ENCODE peak calls at places on chromosomes 7 and 10, in seven cellular contexts. R, S, L, F, X, D and A are unnamed samples.

GRCh38 chr7:1140481-1141104 is 19.4 kb downstream of the ZFAND2A start:
- DNase-seq in L (no peak), F (no peak), X (no peak), D (peak), R (no peak), S (no peak), A (no peak)

GRCh38 chr10:78664929-78665525 is 403.7 kb upstream of the ZMIZ1 start:
- DNase-seq in D (no peak), S (peak), X (no peak), F (no peak), R (no peak), L (no peak), A (peak)

GRCh38 chr10:130747359-130747758 is 564.2 kb downstream of the TCERG1L start:
- DNase-seq in F (no peak), D (peak), S (no peak), L (no peak), X (no peak), R (no peak), A (no peak)

GRCh38 chr7:76063525-76063924 is 15.6 kb downstream of the MDH2 start:
- DNase-seq in L (no peak), R (no peak), X (peak), S (no peak), F (no peak), D (peak), A (no peak)

GRCh38 chr7:142516038-142516501 is 233.2 kb upstream of the PRSS1 start:
- DNase-seq in R (peak), S (peak), F (no peak), X (peak), L (no peak), D (no peak), A (peak)

GRCh38 chr7:113963356-113963755 is 44.5 kb upstream of the PPP1R3A start:
- DNase-seq in D (no peak), F (no peak), X (no peak), S (no peak), L (no peak), R (no peak), A (no peak)

GRCh38 chr10:66752714-66753113 is 173.1 kb upstream of the LRRTM3 start:
- DNase-seq in X (no peak), L (no peak), S (peak), F (no peak), D (no peak), R (no peak), A (no peak)

GRCh38 chr7:78125884-78126283 is 327.3 kb downstream of the PHTF2 start:
- DNase-seq in L (no peak), R (no peak), F (no peak), S (peak), X (no peak), D (no peak), A (no peak)

GRCh38 chr10:89296227-89296648 is 5.6 kb upstream of the IFIT2 start:
- DNase-seq in R (no peak), X (no peak), S (peak), F (no peak), L (peak), D (no peak), A (no peak)

GRCh38 chr10:70889291-70889690 is 926 bp upstream of the PCBD1 start:
- DNase-seq in L (no peak), S (no peak), X (no peak), D (no peak), R (no peak), F (no peak), A (no peak)

GRCh38 chr7:140060788-140061606 is 1.8 kb downstream of the PARP12 start:
- DNase-seq in F (no peak), X (no peak), D (no peak), R (no peak), S (no peak), L (no peak), A (no peak)

GRCh38 chr7:5408777-5409176 is 14.9 kb downstream of the TNRC18 start:
- DNase-seq in R (no peak), S (no peak), F (no peak), D (no peak), L (no peak), X (no peak), A (no peak)

GRCh38 chr10:48243487-48243886 is 31.0 kb downstream of the FRMPD2 start:
- DNase-seq in F (no peak), D (no peak), X (no peak), R (no peak), S (no peak), L (no peak), A (no peak)

GRCh38 chr10:101595591-101596433 is 7.7 kb downstream of the DPCD start:
- DNase-seq in D (peak), S (no peak), R (no peak), F (no peak), X (no peak), L (no peak), A (no peak)

GRCh38 chr10:69123306-69123746 is 652 bp upstream of the VPS26A start:
- DNase-seq in S (peak), D (no peak), L (peak), R (peak), X (peak), F (no peak), A (no peak)

GRCh38 chr7:149564340-149565095 is 66.9 kb upstream of the ZNF746 start:
- DNase-seq in X (no peak), D (no peak), L (no peak), F (peak), R (no peak), S (no peak), A (no peak)

GRCh38 chr10:60800918-60801317 is 22.6 kb downstream of the CDK1 start:
- DNase-seq in L (no peak), X (no peak), D (no peak), F (no peak), R (no peak), S (no peak), A (no peak)

GRCh38 chr10:22927661-22928403 is at the start of gene ARMC3:
- DNase-seq in F (peak), L (no peak), S (no peak), R (peak), X (peak), D (peak), A (peak)

GRCh38 chr7:90645784-90646183 is 49.7 kb downstream of the CDK14 start:
- DNase-seq in R (no peak), X (no peak), S (no peak), F (no peak), D (no peak), L (no peak), A (no peak)

GRCh38 chr10:130686680-130687300 is 550.6 kb downstream of the GLRX3 start:
- DNase-seq in X (peak), F (peak), R (no peak), D (no peak), S (no peak), L (no peak), A (no peak)

GRCh38 chr10:84026821-84027257 is 112.5 kb upstream of the GHITM start:
- DNase-seq in F (no peak), S (no peak), L (no peak), D (no peak), R (no peak), X (peak), A (peak)

DNA sequence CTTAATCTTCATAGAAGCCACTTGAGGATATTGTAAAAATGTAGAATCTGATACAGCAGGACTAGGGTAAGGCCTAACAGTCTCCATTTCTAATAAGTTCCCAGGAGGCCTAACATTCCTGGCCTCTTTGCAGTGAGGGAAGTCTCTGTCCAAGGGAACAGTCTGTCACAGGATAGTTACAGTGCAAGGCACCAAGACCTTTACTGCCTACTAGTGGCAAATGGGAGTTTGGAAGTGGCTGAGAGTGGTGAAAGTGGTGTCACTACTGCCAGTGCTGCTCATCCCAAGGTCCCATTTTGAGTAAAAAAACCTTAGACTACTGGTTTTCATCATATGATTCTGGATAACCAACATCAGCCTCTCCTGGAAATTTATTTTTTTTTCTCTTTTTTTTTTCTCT is 619.5 kb upstream of the SEMA3D start:
- DNase-seq in D (no peak), L (no peak), F (no peak), S (no peak), X (no peak), R (no peak), A (no peak)
- TF ChIP-seq CTCF in D (no peak), L (peak), F (no peak), S (no peak), X (no peak), R (no peak), A (no peak)

GRCh38 chr10:102632394-102633062 is 11.8 kb upstream of the TRIM8 start:
- DNase-seq in S (no peak), L (no peak), D (peak), F (no peak), X (no peak), R (no peak), A (no peak)
- TF ChIP-seq CTCF in S (no peak), L (no peak), D (no peak), F (no peak), X (no peak), R (no peak), A (no peak)

GRCh38 chr10:5502903-5503835 is 3.8 kb upstream of the CALML5 start:
- DNase-seq in D (no peak), X (peak), F (no peak), S (no peak), L (no peak), R (no peak), A (no peak)
- TF ChIP-seq CTCF in D (no peak), X (no peak), F (no peak), S (no peak), L (no peak), R (no peak), A (no peak)

DNA sequence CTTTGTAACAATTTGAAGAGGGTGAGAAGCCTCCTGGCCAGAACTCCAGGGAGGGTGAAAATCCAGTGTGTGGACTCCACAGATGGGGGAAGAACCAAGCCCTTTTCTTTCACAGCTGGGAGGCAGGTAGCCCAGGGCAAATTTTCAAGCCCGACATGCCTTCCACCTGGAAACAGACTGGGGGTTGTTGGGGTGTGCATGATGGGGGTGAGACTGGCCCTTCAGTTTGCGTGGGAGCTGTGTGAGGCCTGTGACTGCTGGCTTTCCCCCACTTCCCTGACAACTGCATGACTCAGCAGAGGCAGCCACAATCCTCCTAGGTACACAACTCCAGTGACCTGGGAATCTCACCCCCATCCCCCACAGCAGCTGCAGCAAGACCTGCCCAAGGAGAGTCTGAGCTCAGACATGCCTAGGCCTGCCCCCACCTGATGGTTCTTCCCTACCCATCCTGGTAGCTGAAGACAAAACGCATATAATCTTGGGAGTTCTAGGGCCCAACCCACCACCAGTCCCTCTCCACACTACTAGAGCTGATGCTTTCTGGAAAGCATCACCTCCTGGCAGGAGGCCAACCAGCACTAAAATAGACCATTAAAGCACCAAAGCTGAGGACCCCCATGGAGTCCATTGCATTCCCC is 445.4 kb downstream of the TFEC start:
- DNase-seq in D (no peak), R (no peak), F (no peak), X (peak), S (no peak), L (no peak), A (no peak)
- TF ChIP-seq CTCF in D (no peak), R (no peak), F (no peak), X (no peak), S (no peak), L (no peak), A (no peak)

DNA sequence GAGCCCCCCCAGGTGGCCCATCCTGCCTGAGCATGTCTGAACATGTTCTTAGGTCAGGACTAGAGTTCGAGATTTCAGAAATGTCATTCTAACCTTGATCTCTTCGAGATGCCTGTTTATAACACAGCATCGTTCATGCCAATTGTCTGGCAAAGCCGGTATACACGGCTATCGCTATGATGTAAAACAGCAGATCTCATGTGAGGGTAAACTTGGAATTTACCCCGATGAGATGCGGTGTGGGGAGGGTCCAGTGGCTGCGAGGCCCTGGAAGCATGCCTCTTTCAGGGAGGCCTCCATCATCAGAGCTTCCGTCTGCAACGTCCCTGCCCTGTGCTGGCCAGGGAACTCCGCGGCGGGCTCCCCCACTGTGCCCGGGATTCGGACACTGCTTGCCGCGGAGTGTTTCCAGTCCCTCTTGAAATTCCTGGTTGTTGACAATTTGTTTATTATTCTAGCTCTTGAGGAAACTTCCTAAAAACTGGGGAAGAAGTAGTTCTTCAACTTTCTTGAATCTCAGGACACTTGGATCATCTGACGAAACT is 168.6 kb upstream of the RHEB start:
- DNase-seq in R (no peak), F (no peak), L (no peak), S (no peak), D (peak), X (no peak), A (no peak)
- TF ChIP-seq CTCF in R (no peak), F (no peak), L (no peak), S (no peak), D (no peak), X (no peak), A (no peak)